ENCODE peak calls at places on chromosome 3, in nine cellular contexts. W is adrenal gland; L is astrocyte; G is NCI-H2107; K is germinal center; O is A549; F is stimulated activated effector memory CD8-positive, alpha-beta T cell treated with anti-CD3 and anti-CD28 coated beads, Interleukin-12 subunit alpha, Interleukin-12 subunit beta, amount 100 ng/mL, for 72 hours; P is mesothelial cell of epicardium; A is SHP77 treated with DMSO at 0.1 percent for 48 hours. Y is an unnamed sample.
A peak's percentile ranks its signal among the peaks of the same experiment; 100 is the strongest.

GRCh38 chr3:57556459-57557087 is 499 bp downstream of the PDE12 start:
- DNase-seq in O (no peak), G (no peak), W (no peak), K (peak; percentile 58), F (no peak), L (peak; percentile 26), P (no peak), A (no peak), Y (no peak)

GRCh38 chr3:40504636-40505430 is 1.0 kb upstream of the ZNF620 start:
- DNase-seq in W (peak; percentile 83), F (no peak), K (no peak), G (no peak), O (peak; percentile 58), P (no peak), A (no peak), L (peak; percentile 94), Y (peak; percentile 61)

GRCh38 chr3:8554725-8555621 is 53.4 kb downstream of the LMCD1 start:
- DNase-seq in G (no peak), O (no peak), P (no peak), K (no peak), F (no peak), A (no peak), W (no peak), L (peak; percentile 98), Y (no peak)

GRCh38 chr3:71088019-71088711 is 495.4 kb downstream of the FOXP1 start:
- DNase-seq in F (no peak), P (no peak), K (no peak), G (no peak), A (no peak), O (no peak), W (no peak), L (no peak), Y (no peak)

GRCh38 chr3:154224366-154224765 is 99.9 kb downstream of the DHX36 start:
- DNase-seq in P (no peak), A (no peak), F (no peak), L (no peak), K (no peak), G (no peak), W (no peak), O (no peak), Y (no peak)

GRCh38 chr3:169760479-169760878 is 4.4 kb downstream of the TERC start:
- DNase-seq in F (no peak), P (no peak), W (no peak), K (no peak), A (no peak), O (peak; percentile 24), G (no peak), L (peak; percentile 26), Y (peak; percentile 73)

GRCh38 chr3:157274644-157275137 is 114.7 kb upstream of the CCNL1 start:
- DNase-seq in P (no peak), K (no peak), A (no peak), F (no peak), W (no peak), O (no peak), L (no peak), G (no peak), Y (no peak)

GRCh38 chr3:178005961-178006360 is 530.3 kb upstream of the KCNMB2 start:
- DNase-seq in A (no peak), K (no peak), W (no peak), P (no peak), L (no peak), O (no peak), G (no peak), F (no peak), Y (no peak)

GRCh38 chr3:197365621-197366020 is 67.2 kb upstream of the DLG1 start:
- DNase-seq in K (no peak), F (no peak), O (no peak), P (no peak), A (no peak), L (no peak), G (no peak), W (no peak), Y (no peak)

GRCh38 chr3:71252466-71252865 is 331.1 kb downstream of the FOXP1 start:
- DNase-seq in P (no peak), L (peak; percentile 13), K (no peak), W (no peak), A (no peak), O (no peak), G (no peak), F (no peak), Y (no peak)

GRCh38 chr3:195788711-195789581 is 22.8 kb downstream of the MUC4 start:
- DNase-seq in W (no peak), G (no peak), A (no peak), F (no peak), K (no peak), O (no peak), L (no peak), P (no peak), Y (no peak)

GRCh38 chr3:129435367-129435766 is 4.4 kb downstream of the MBD4 start:
- DNase-seq in L (no peak), K (no peak), W (no peak), G (no peak), O (no peak), F (no peak), A (no peak), P (no peak), Y (no peak)

GRCh38 chr3:111667621-111668239 is 72.6 kb upstream of the ZBED2 start:
- DNase-seq in F (no peak), W (peak; percentile 33), O (no peak), L (no peak), K (peak; percentile 79), G (no peak), A (no peak), P (no peak), Y (no peak)

GRCh38 chr3:184559336-184559735 is 2.2 kb upstream of the EPHB3 start:
- DNase-seq in O (peak; percentile 60), K (no peak), L (no peak), A (peak; percentile 43), G (no peak), F (no peak), W (no peak), P (no peak), Y (no peak)

GRCh38 chr3:98962189-98962930 is 60.9 kb upstream of the DCBLD2 start:
- DNase-seq in P (no peak), O (peak; percentile 85), G (no peak), L (peak; percentile 99), W (no peak), K (no peak), A (no peak), F (no peak), Y (peak; percentile 32)

GRCh38 chr3:25592510-25592968 is 72.2 kb downstream of the TOP2B start:
- DNase-seq in K (no peak), O (peak; percentile 87), G (no peak), L (peak; percentile 75), W (peak; percentile 56), A (no peak), P (no peak), F (no peak), Y (peak; percentile 70)

GRCh38 chr3:185813691-185814215 is 11.1 kb downstream of the IGF2BP2 start:
- DNase-seq in G (no peak), W (no peak), P (no peak), K (no peak), L (peak; percentile 89), O (no peak), A (no peak), F (no peak), Y (no peak)

GRCh38 chr3:158140396-158140795 is 30.5 kb downstream of the RSRC1 start:
- DNase-seq in P (no peak), F (no peak), W (no peak), O (no peak), K (no peak), L (no peak), G (no peak), A (no peak), Y (no peak)

GRCh38 chr3:158847466-158847849 is 45.6 kb downstream of the MFSD1 start:
- DNase-seq in P (no peak), K (no peak), W (no peak), A (no peak), O (no peak), F (no peak), G (peak; percentile 68), L (peak; percentile 19), Y (no peak)

GRCh38 chr3:71944482-71944881 is 159.5 kb upstream of the PROK2 start:
- DNase-seq in P (no peak), O (no peak), K (no peak), L (no peak), F (no peak), A (no peak), G (peak; percentile 56), W (no peak), Y (no peak)

GRCh38 chr3:185270262-185270955 is 16.6 kb upstream of the EHHADH start:
- DNase-seq in K (peak; percentile 25), A (no peak), F (no peak), P (no peak), O (peak; percentile 40), W (no peak), L (no peak), G (peak; percentile 57), Y (no peak)

GRCh38 chr3:79005084-79005483 is 762.7 kb downstream of the ROBO1 start:
- DNase-seq in A (no peak), O (no peak), W (no peak), P (no peak), K (no peak), G (no peak), L (peak; percentile 23), F (no peak), Y (peak; percentile 80)

GRCh38 chr3:142981901-142982773 is 18.7 kb upstream of the PAQR9 start:
- DNase-seq in G (no peak), P (no peak), K (no peak), F (no peak), W (no peak), L (no peak), O (no peak), A (no peak), Y (no peak)

GRCh38 chr3:30855390-30855789 is 39.1 kb downstream of the GADL1 start:
- DNase-seq in G (no peak), P (no peak), A (no peak), K (no peak), O (no peak), W (no peak), L (peak; percentile 38), F (no peak), Y (no peak)

GRCh38 chr3:12974316-12974715 is 98.9 kb downstream of the IQSEC1 start:
- DNase-seq in O (no peak), K (no peak), P (no peak), G (no peak), L (no peak), F (no peak), A (no peak), W (no peak), Y (no peak)

GRCh38 chr3:195875482-195876236 is 32.7 kb downstream of the TNK2 start:
- DNase-seq in L (no peak), O (no peak), K (no peak), F (no peak), A (no peak), P (no peak), W (no peak), G (no peak), Y (no peak)

GRCh38 chr3:127588675-127589577 is 1.6 kb downstream of the TPRA1 start:
- DNase-seq in K (no peak), F (no peak), L (peak; percentile 72), G (no peak), W (no peak), A (no peak), O (no peak), P (no peak), Y (peak; percentile 33)

Y was measured in T1000.